ENCODE peak calls at places on chromosomes 5 and 9, in five cellular contexts. One of them, this sample, is unnamed.

GRCh38 chr5:6543346-6543730 is 89.5 kb downstream of the NSUN2 start:
- DNase-seq in A549: no peak
- DNase-seq in endothelial cell of umbilical vein: no peak
- DNase-seq in K562: no peak
- DNase-seq in H1: no peak
- DNase-seq in this sample: no peak

GRCh38 chr5:10424124-10424731 is 17.5 kb upstream of the ROPN1L start:
- DNase-seq in A549: peak
- DNase-seq in endothelial cell of umbilical vein: peak
- DNase-seq in K562: no peak
- DNase-seq in H1: no peak
- DNase-seq in this sample: peak

GRCh38 chr9:90290716-90291485 is 351.7 kb downstream of the DIRAS2 start:
- DNase-seq in A549: no peak
- DNase-seq in endothelial cell of umbilical vein: no peak
- DNase-seq in K562: no peak
- DNase-seq in H1: no peak
- DNase-seq in this sample: no peak

GRCh38 chr9:109382182-109382581 is 61.3 kb upstream of the EPB41L4B start:
- DNase-seq in A549: no peak
- DNase-seq in endothelial cell of umbilical vein: no peak
- DNase-seq in K562: no peak
- DNase-seq in H1: no peak
- DNase-seq in this sample: no peak

GRCh38 chr9:36100532-36100931 is 36.0 kb upstream of the GLIPR2 start:
- DNase-seq in A549: no peak
- DNase-seq in endothelial cell of umbilical vein: no peak
- DNase-seq in K562: no peak
- DNase-seq in H1: no peak
- DNase-seq in this sample: no peak

GRCh38 chr5:5183192-5183699 is 43.1 kb downstream of the ADAMTS16 start:
- DNase-seq in A549: no peak
- DNase-seq in endothelial cell of umbilical vein: no peak
- DNase-seq in K562: no peak
- DNase-seq in H1: peak
- DNase-seq in this sample: no peak

GRCh38 chr9:113963017-113963620 is 87.0 kb downstream of the ZNF618 start:
- DNase-seq in A549: peak
- DNase-seq in endothelial cell of umbilical vein: peak
- DNase-seq in K562: peak
- DNase-seq in H1: peak
- DNase-seq in this sample: peak

GRCh38 chr5:180208435-180209081 is 453 bp downstream of the RASGEF1C start:
- DNase-seq in A549: peak
- DNase-seq in endothelial cell of umbilical vein: no peak
- DNase-seq in K562: peak
- DNase-seq in H1: no peak
- DNase-seq in this sample: no peak

DNA sequence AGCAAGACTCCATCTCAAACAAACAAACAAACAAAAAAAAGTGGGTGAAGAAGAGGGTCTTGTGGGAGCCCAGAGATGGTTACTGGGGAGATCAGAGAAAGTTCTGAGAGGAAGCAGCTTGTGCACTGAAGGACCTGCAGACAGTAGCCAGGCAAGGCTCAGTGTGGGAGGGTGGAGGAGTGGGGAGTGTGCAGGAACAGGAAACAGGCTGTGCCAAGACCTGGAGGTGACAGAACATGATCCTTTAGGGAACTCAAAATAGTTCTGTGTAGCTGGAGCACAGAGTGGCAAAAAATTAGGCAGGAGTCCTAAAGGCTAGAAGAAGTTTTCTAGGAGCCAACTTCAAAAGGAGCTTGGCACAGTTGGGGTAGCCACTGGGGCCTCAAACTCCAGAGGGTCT is 19.2 kb upstream of the NANS start:
- DNase-seq in A549: no peak
- DNase-seq in endothelial cell of umbilical vein: peak
- DNase-seq in K562: no peak
- DNase-seq in H1: no peak
- DNase-seq in this sample: no peak
- H3K27ac ChIP-seq in A549: no peak
- H3K27ac ChIP-seq in endothelial cell of umbilical vein: no peak
- H3K27ac ChIP-seq in K562: no peak
- H3K27ac ChIP-seq in H1: no peak
- H3K27ac ChIP-seq in this sample: no peak

GRCh38 chr9:72292184-72292787 is 72.7 kb downstream of the ZFAND5 start:
- DNase-seq in A549: peak
- DNase-seq in endothelial cell of umbilical vein: peak
- DNase-seq in K562: no peak
- DNase-seq in H1: no peak
- DNase-seq in this sample: peak
- TF ChIP-seq JUN in A549: no peak
- TF ChIP-seq JUN in endothelial cell of umbilical vein: no peak
- TF ChIP-seq JUN in K562: no peak
- TF ChIP-seq JUN in H1: no peak
- TF ChIP-seq JUN in this sample: no peak

GRCh38 chr5:159010611-159011497 is 88.9 kb downstream of the EBF1 start:
- DNase-seq in A549: no peak
- DNase-seq in endothelial cell of umbilical vein: peak
- DNase-seq in K562: no peak
- DNase-seq in H1: no peak
- DNase-seq in this sample: no peak
- H3K27ac ChIP-seq in A549: no peak
- H3K27ac ChIP-seq in endothelial cell of umbilical vein: no peak
- H3K27ac ChIP-seq in K562: no peak
- H3K27ac ChIP-seq in H1: no peak
- H3K27ac ChIP-seq in this sample: no peak

DNA sequence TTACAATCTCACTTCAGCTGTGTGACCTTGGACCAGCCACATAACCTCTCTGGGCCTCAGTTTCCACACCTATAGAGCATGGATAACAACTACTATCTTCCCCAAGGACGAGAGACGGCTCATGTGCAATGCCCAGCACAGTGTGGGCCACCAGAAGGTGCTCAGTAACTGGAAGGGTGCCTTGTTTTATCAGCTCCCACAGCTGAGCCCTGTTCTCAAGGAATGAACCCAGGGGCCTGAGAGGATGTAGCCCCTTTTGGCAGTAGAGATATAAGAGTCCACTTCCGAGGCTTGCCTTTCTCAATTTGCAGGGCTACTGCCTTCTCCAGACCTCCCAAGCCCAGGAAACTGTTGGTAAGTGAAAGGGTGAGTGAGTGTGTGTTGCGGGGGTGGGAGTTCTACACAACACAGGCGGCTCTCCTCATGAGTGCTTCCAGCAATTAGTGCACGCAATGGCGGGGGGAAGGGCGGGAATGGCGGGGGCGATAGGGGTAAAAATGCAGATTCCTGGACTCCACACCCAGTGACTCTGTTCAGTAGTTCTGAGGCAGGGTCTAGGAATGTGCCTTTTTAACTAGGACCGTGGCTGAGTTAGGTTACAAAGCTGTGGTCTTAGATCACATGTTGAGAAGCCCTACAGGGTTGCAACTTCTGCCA is 185.1 kb downstream of the FSTL4 start:
- DNase-seq in A549: no peak
- DNase-seq in endothelial cell of umbilical vein: no peak
- DNase-seq in K562: no peak
- DNase-seq in H1: no peak
- DNase-seq in this sample: no peak
- TF ChIP-seq JUN in A549: no peak
- TF ChIP-seq JUN in endothelial cell of umbilical vein: no peak
- TF ChIP-seq JUN in K562: no peak
- TF ChIP-seq JUN in H1: no peak
- TF ChIP-seq JUN in this sample: no peak

GRCh38 chr5:35129921-35130485 is 82.3 kb upstream of the AGXT2 start:
- DNase-seq in A549: no peak
- DNase-seq in endothelial cell of umbilical vein: no peak
- DNase-seq in K562: no peak
- DNase-seq in H1: no peak
- DNase-seq in this sample: no peak
- H3K27ac ChIP-seq in A549: no peak
- H3K27ac ChIP-seq in endothelial cell of umbilical vein: no peak
- H3K27ac ChIP-seq in K562: no peak
- H3K27ac ChIP-seq in H1: no peak
- H3K27ac ChIP-seq in this sample: no peak

GRCh38 chr5:172498431-172499129 is 44.3 kb upstream of the SH3PXD2B start:
- DNase-seq in A549: no peak
- DNase-seq in endothelial cell of umbilical vein: no peak
- DNase-seq in K562: no peak
- DNase-seq in H1: no peak
- DNase-seq in this sample: no peak

GRCh38 chr5:172501708-172502379 is 47.5 kb upstream of the SH3PXD2B start:
- DNase-seq in A549: no peak
- DNase-seq in endothelial cell of umbilical vein: no peak
- DNase-seq in K562: no peak
- DNase-seq in H1: no peak
- DNase-seq in this sample: no peak

GRCh38 chr5:172496671-172497371 is 42.5 kb upstream of the SH3PXD2B start:
- DNase-seq in A549: no peak
- DNase-seq in endothelial cell of umbilical vein: peak
- DNase-seq in K562: no peak
- DNase-seq in H1: no peak
- DNase-seq in this sample: no peak

GRCh38 chr5:172497591-172498255 is 43.4 kb upstream of the SH3PXD2B start:
- DNase-seq in A549: no peak
- DNase-seq in endothelial cell of umbilical vein: no peak
- DNase-seq in K562: no peak
- DNase-seq in H1: no peak
- DNase-seq in this sample: no peak

GRCh38 chr5:172499287-172499686 is 45.0 kb upstream of the SH3PXD2B start:
- DNase-seq in A549: no peak
- DNase-seq in endothelial cell of umbilical vein: no peak
- DNase-seq in K562: no peak
- DNase-seq in H1: no peak
- DNase-seq in this sample: no peak
- TF ChIP-seq JUN in A549: no peak
- TF ChIP-seq JUN in endothelial cell of umbilical vein: no peak
- TF ChIP-seq JUN in K562: no peak
- TF ChIP-seq JUN in H1: no peak
- TF ChIP-seq JUN in this sample: no peak

DNA sequence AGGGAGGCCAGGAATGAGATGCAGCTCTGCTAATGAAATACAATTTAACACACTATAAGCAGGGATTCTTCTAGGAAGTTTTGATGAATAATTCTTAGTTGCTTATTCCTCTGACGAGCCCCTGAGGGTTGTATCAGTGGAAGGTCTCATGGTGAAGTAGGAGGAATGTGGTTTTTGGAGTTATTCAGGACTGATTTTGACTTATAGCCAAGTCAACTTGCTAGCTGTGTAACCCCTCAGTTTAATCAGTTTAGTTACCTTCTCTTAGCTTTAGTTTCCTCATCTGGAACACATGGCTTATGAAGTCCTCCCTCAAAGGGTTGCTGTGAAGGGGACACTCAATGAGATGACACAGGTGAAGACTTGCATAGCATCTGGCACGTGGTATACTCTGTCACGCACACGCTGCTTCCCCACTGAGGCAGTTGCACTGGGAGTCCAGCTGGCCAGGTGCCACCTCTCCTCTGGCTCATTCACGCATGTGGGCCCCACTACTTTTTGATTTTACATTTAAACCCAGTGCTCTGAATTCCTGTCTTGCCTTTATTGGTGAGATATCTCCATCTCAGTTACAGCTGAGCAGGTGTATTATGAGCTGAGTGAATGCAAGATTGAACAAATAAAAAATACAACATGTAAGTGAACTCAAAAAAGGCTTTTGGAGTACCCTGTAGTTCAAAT is 415.0 kb downstream of the ARHGEF28 start:
- DNase-seq in A549: no peak
- DNase-seq in endothelial cell of umbilical vein: no peak
- DNase-seq in K562: no peak
- DNase-seq in H1: no peak
- DNase-seq in this sample: no peak
- H3K27ac ChIP-seq in A549: peak
- H3K27ac ChIP-seq in endothelial cell of umbilical vein: no peak
- H3K27ac ChIP-seq in K562: no peak
- H3K27ac ChIP-seq in H1: no peak
- H3K27ac ChIP-seq in this sample: no peak